ENCODE peak calls at places on chromosomes 11 and 22, in ten cellular contexts. G is NAMALWA, L is B cell, N is ureter, K is EL, J is EH, I is iris pigment epithelial cell, V is AG04450, C is colonic mucosa, M is ovary. H is an unnamed sample.

GRCh38 chr22:17612057-17612456 is 16.5 kb downstream of the ATP6V1E1 start:
- DNase-seq in G (no peak), L (no peak), N (no peak), K (no peak), J (no peak), I (no peak), V (no peak), C (no peak), M (no peak), H (no peak)

GRCh38 chr22:38404419-38404818 is 50.6 kb downstream of the KCNJ4 start:
- DNase-seq in G (no peak), L (no peak), N (no peak), K (no peak), J (no peak), I (no peak), V (no peak), C (no peak), M (no peak), H (no peak)

GRCh38 chr11:132211479-132211878 is 841.1 kb downstream of the NTM start:
- DNase-seq in G (no peak), L (no peak), N (no peak), K (no peak), J (no peak), I (no peak), V (no peak), C (no peak), M (no peak), H (no peak)

GRCh38 chr22:42277988-42278776 is 7.7 kb upstream of the TCF20 start:
- DNase-seq in G (no peak), L (no peak), N (no peak), K (no peak), J (no peak), I (no peak), V (no peak), C (no peak), M (no peak), H (peak; percentile 49)

GRCh38 chr22:31814942-31815341 is 61.1 kb downstream of the DEPDC5 start:
- DNase-seq in G (no peak), L (no peak), N (no peak), K (no peak), J (no peak), I (no peak), V (no peak), C (no peak), M (no peak), H (no peak)

GRCh38 chr22:41822289-41823057 is 10.4 kb upstream of the SREBF2 start:
- DNase-seq in G (peak; percentile 83), L (peak; percentile 73), N (no peak), K (peak; percentile 76), J (peak; percentile 61), I (peak; percentile 81), V (no peak), C (no peak), M (no peak), H (peak; percentile 44)

GRCh38 chr22:47859891-47860290 is 1097.4 kb downstream of the TBC1D22A start:
- DNase-seq in G (no peak), L (no peak), N (no peak), K (no peak), J (no peak), I (no peak), V (no peak), C (no peak), M (no peak), H (no peak)

GRCh38 chr11:19715373-19715772 is 2.7 kb downstream of the NAV2 start:
- DNase-seq in G (no peak), L (no peak), N (no peak), K (peak; percentile 98), J (peak; percentile 95), I (peak; percentile 93), V (peak; percentile 81), C (no peak), M (no peak), H (no peak)

GRCh38 chr11:94128746-94129504 is at the start of gene PANX1:
- DNase-seq in G (peak; percentile 84), L (peak; percentile 81), N (peak; percentile 82), K (peak; percentile 87), J (peak; percentile 84), I (peak; percentile 93), V (peak; percentile 47), C (peak; percentile 81), M (peak; percentile 80), H (peak; percentile 82)

GRCh38 chr11:32034149-32034548 is 56.7 kb upstream of the RCN1 start:
- DNase-seq in G (no peak), L (no peak), N (no peak), K (peak; percentile 99), J (peak; percentile 100), I (peak; percentile 99), V (peak; percentile 79), C (no peak), M (no peak), H (no peak)